ENCODE peak calls at places on chromosome 14, in five cellular contexts. Y is K562, Q is HepG2, N is GM12878, W is H1. K is an unnamed sample. For H3K4me1, the result is how much of the 10 kb centered on the place peaks cover.

GRCh38 chr14:31886161-31886835 is 190.8 kb upstream of the ARHGAP5 start:
- DNase-seq in Y (no peak), Q (no peak), N (no peak), W (no peak), K (no peak)

GRCh38 chr14:68888025-68888850 is 90.9 kb downstream of the ACTN1 start:
- DNase-seq in Y (no peak), Q (no peak), N (no peak), W (no peak), K (no peak)

GRCh38 chr14:102819176-102819628 is 42.0 kb downstream of the TRAF3 start:
- DNase-seq in Y (no peak), Q (peak), N (peak), W (no peak), K (no peak)

GRCh38 chr14:99881011-99881410 is 87.8 kb downstream of the EML1 start:
- DNase-seq in Y (no peak), Q (no peak), N (no peak), W (no peak), K (no peak)

GRCh38 chr14:36773558-36773957 is 111.9 kb downstream of the PAX9 start:
- DNase-seq in Y (no peak), Q (no peak), N (no peak), W (no peak), K (no peak)

GRCh38 chr14:89429206-89430091 is 12.4 kb upstream of the FOXN3 start:
- DNase-seq in Y (no peak), Q (no peak), N (no peak), W (no peak), K (no peak)

GRCh38 chr14:98411154-98411553 is 860.8 kb downstream of the BCL11B start:
- DNase-seq in Y (no peak), Q (no peak), N (no peak), W (no peak), K (no peak)

GRCh38 chr14:103259801-103260628 is 74.0 kb upstream of the EIF5 start:
- DNase-seq in Y (no peak), Q (no peak), N (no peak), W (no peak), K (no peak)

GRCh38 chr14:102211240-102211639 is 71.5 kb downstream of the WDR20 start:
- DNase-seq in Y (no peak), Q (no peak), N (no peak), W (no peak), K (no peak)

DNA sequence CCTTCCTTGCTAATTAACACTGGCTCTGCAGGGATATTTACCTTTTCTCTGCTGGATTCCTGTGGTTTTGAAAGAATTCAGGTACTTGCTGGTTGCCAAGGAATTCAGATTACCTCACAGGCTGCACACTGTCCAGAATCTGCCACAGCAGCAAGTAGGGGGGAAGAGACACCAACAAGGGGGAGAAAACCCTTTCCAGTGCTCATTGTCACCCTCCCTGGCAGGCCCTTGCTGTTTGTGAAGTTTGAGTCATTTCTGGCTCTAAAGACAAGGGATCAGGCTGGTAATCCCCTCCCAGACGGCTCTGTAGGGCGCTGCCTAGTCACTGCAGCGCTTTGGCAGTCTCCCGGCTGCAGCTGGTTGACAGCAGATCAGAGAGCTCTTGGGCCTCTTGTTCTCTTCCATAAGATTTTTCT is 50.8 kb downstream of the TTLL5 start:
- DNase-seq in Y (peak), Q (peak), N (peak), W (peak), K (peak)
- TF ChIP-seq POLR2AphosphoS5 in Y (no peak), Q (no peak), N (no peak), W (no peak), K (no peak)

GRCh38 chr14:20730921-20731320 is 14.8 kb upstream of the EDDM3A start:
- DNase-seq in Y (no peak), Q (no peak), N (no peak), W (no peak), K (no peak)

GRCh38 chr14:20734079-20734806 is 11.4 kb upstream of the EDDM3A start:
- DNase-seq in Y (no peak), Q (no peak), N (no peak), W (no peak), K (no peak)

GRCh38 chr14:20732477-20732876 is 13.2 kb upstream of the EDDM3A start:
- DNase-seq in Y (no peak), Q (no peak), N (no peak), W (no peak), K (peak)

GRCh38 chr14:20732950-20733650 is 12.6 kb upstream of the EDDM3A start:
- DNase-seq in Y (no peak), Q (no peak), N (no peak), W (no peak), K (no peak)
- H3K4me1 ChIP-seq in Y (under half), Q (under half), N (under half), W (under half), K (under half)

DNA sequence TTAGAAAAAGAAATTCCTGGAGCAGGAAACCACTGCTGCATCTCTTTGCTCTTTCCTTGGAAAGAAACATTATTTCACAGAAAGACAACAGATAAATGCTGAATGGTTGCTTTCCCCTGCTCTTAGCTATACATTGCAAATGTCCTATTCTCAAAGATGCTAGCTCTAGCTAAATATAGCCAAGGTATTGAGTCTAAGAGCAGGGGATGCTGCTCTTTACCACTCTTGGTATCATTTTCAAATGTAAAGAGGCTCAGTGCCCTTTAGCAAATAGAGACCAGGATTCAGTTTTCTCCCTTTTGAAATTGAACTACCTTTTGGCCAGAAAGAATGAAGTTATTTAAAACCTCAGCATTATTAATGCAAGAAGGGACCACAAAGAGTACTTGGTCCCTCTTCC is 104.0 kb upstream of the FUT8 start:
- DNase-seq in Y (no peak), Q (no peak), N (no peak), W (no peak), K (no peak)
- TF ChIP-seq CREB1 in Y (no peak), Q (no peak), N (no peak), W (no peak), K (no peak)

GRCh38 chr14:24964048-24964447 is 85.9 kb downstream of the STXBP6 start:
- DNase-seq in Y (no peak), Q (no peak), N (no peak), W (no peak), K (no peak)
- TF ChIP-seq POLR2AphosphoS5 in Y (no peak), Q (no peak), N (no peak), W (no peak), K (no peak)

GRCh38 chr14:104320611-104321086 is 182.3 kb downstream of the KIF26A start:
- DNase-seq in Y (no peak), Q (no peak), N (no peak), W (peak), K (no peak)
- H3K4me1 ChIP-seq in Y (under half), Q (under half), N (under half), W (under half), K (under half)

DNA sequence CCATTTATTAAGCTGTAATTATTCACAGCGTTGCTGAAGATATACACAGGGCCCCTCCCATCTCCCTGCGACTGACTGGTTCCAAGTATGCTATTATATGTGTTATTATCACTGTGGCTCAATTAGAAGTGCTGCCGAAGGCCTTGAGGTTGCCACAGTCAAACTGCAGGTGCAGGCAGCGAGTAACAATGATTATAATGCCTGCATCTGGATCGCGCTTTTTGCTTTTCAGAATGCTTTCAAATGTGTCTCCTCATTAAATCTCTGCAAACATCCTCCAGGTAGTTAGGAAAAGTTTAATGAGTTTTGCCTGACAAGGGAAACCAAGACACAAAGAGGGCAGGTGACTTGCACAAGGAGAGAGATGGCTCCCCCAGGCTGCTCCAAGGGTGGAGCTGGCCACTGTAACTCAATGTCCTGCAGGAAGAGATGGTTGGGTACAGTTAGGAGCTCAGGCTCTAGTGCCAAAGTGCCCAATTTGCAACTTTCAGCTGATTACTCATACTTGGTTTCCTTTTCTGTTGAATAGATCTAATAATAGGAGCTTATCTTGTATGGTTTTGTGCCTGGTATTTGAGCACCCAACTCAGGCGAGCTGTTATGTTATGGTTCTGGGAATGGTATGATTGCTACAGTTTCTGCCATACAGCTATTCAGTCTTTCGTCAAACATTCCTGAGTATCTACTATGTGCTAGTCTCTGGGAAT is 1.7 kb upstream of the SYNE3 start:
- DNase-seq in Y (no peak), Q (no peak), N (no peak), W (no peak), K (no peak)
- TF ChIP-seq CREB1 in Y (no peak), Q (no peak), N (no peak), W (no peak), K (no peak)

GRCh38 chr14:66281036-66281776 is 205.0 kb upstream of the CCDC196 start:
- DNase-seq in Y (no peak), Q (no peak), N (no peak), W (no peak), K (peak)
- TF ChIP-seq POLR2AphosphoS5 in Y (no peak), Q (no peak), N (no peak), W (no peak), K (no peak)

DNA sequence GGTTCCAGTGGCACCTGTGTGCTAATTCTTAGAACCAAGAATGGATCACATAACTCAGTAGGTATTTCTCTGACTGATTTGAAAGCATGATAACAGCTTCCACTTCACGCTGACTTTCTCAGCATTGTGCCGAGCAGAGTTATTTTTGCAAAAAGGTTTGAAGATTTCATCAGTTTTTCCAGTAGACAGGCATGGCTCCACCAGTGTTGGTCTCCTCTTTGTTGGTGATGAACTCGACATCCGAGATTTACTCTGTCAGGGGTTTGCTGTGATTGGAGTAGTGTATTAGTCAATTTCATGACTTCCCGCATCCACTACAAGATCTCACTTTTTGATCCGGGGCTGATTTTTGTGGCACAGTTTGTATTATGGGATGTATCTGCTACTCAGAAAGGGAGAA is 85.3 kb downstream of the PRKCH start:
- DNase-seq in Y (no peak), Q (no peak), N (no peak), W (no peak), K (no peak)
- H3K4me1 ChIP-seq in Y (under half), Q (under half), N (under half), W (under half), K (under half)

GRCh38 chr14:24885410-24885913 is 164.5 kb downstream of the STXBP6 start:
- DNase-seq in Y (no peak), Q (peak), N (no peak), W (no peak), K (no peak)

GRCh38 chr14:24889843-24890242 is 160.1 kb downstream of the STXBP6 start:
- DNase-seq in Y (no peak), Q (no peak), N (no peak), W (no peak), K (no peak)

GRCh38 chr14:24890716-24891115 is 159.2 kb downstream of the STXBP6 start:
- DNase-seq in Y (no peak), Q (no peak), N (no peak), W (no peak), K (no peak)

GRCh38 chr14:24887623-24888304 is 162.2 kb downstream of the STXBP6 start:
- DNase-seq in Y (no peak), Q (no peak), N (no peak), W (no peak), K (no peak)

GRCh38 chr14:24888532-24888931 is 161.4 kb downstream of the STXBP6 start:
- DNase-seq in Y (no peak), Q (peak), N (no peak), W (no peak), K (no peak)
- TF ChIP-seq CREB1 in Y (no peak), Q (peak), N (no peak), W (no peak), K (no peak)

K was measured in GM23338.